ENCODE peak calls at places on chromosome 1, in ten cellular contexts. One of them, this sample, is unnamed.

GRCh38 chr1:184116287-184116686 is 64.8 kb downstream of the TSEN15 start:
- DNase-seq in keratinocyte: no peak
- DNase-seq in K562: no peak
- DNase-seq in AG10803: no peak
- DNase-seq in Calu3: no peak
- DNase-seq in lower leg skin: no peak
- DNase-seq in brain microvascular endothelial cell: peak
- DNase-seq in A549: no peak
- DNase-seq in MCF 10A: no peak
- DNase-seq in BE2C: no peak
- DNase-seq in this sample: no peak

GRCh38 chr1:156122519-156123355 is 8.2 kb downstream of the LMNA start:
- DNase-seq in AG10803: peak
- DNase-seq in keratinocyte: no peak
- DNase-seq in Calu3: peak
- DNase-seq in K562: peak
- DNase-seq in lower leg skin: peak
- DNase-seq in brain microvascular endothelial cell: peak
- DNase-seq in A549: no peak
- DNase-seq in MCF 10A: peak
- DNase-seq in BE2C: peak
- DNase-seq in this sample: no peak

GRCh38 chr1:211371406-211372105 is 44.9 kb downstream of the TRAF5 start:
- DNase-seq in brain microvascular endothelial cell: no peak
- DNase-seq in K562: no peak
- DNase-seq in A549: no peak
- DNase-seq in Calu3: no peak
- DNase-seq in AG10803: peak
- DNase-seq in MCF 10A: peak
- DNase-seq in BE2C: no peak
- DNase-seq in lower leg skin: no peak
- DNase-seq in keratinocyte: no peak
- DNase-seq in this sample: no peak

GRCh38 chr1:53512807-53513755 is 53.9 kb downstream of the DMRTB1 start:
- DNase-seq in MCF 10A: no peak
- DNase-seq in BE2C: no peak
- DNase-seq in brain microvascular endothelial cell: no peak
- DNase-seq in keratinocyte: no peak
- DNase-seq in A549: no peak
- DNase-seq in Calu3: no peak
- DNase-seq in lower leg skin: no peak
- DNase-seq in K562: no peak
- DNase-seq in AG10803: no peak
- DNase-seq in this sample: no peak

GRCh38 chr1:115839706-115840095 is 1.2 kb downstream of the NHLH2 start:
- DNase-seq in AG10803: no peak
- DNase-seq in Calu3: no peak
- DNase-seq in MCF 10A: no peak
- DNase-seq in A549: no peak
- DNase-seq in keratinocyte: no peak
- DNase-seq in BE2C: no peak
- DNase-seq in lower leg skin: no peak
- DNase-seq in brain microvascular endothelial cell: no peak
- DNase-seq in K562: no peak
- DNase-seq in this sample: no peak

GRCh38 chr1:47623174-47623940 is 185.5 kb downstream of the FOXD2 start:
- DNase-seq in brain microvascular endothelial cell: no peak
- DNase-seq in A549: no peak
- DNase-seq in K562: no peak
- DNase-seq in BE2C: no peak
- DNase-seq in Calu3: no peak
- DNase-seq in keratinocyte: no peak
- DNase-seq in MCF 10A: no peak
- DNase-seq in lower leg skin: peak
- DNase-seq in AG10803: no peak
- DNase-seq in this sample: no peak

GRCh38 chr1:6126028-6126427 is 54.1 kb downstream of the CHD5 start:
- DNase-seq in keratinocyte: no peak
- DNase-seq in A549: no peak
- DNase-seq in Calu3: no peak
- DNase-seq in K562: no peak
- DNase-seq in AG10803: no peak
- DNase-seq in MCF 10A: no peak
- DNase-seq in BE2C: no peak
- DNase-seq in brain microvascular endothelial cell: no peak
- DNase-seq in lower leg skin: no peak
- DNase-seq in this sample: no peak

GRCh38 chr1:240044620-240045019 is 47.1 kb upstream of the FMN2 start:
- DNase-seq in MCF 10A: peak
- DNase-seq in brain microvascular endothelial cell: no peak
- DNase-seq in AG10803: peak
- DNase-seq in K562: no peak
- DNase-seq in keratinocyte: no peak
- DNase-seq in lower leg skin: no peak
- DNase-seq in A549: no peak
- DNase-seq in BE2C: no peak
- DNase-seq in Calu3: no peak
- DNase-seq in this sample: no peak

DNA sequence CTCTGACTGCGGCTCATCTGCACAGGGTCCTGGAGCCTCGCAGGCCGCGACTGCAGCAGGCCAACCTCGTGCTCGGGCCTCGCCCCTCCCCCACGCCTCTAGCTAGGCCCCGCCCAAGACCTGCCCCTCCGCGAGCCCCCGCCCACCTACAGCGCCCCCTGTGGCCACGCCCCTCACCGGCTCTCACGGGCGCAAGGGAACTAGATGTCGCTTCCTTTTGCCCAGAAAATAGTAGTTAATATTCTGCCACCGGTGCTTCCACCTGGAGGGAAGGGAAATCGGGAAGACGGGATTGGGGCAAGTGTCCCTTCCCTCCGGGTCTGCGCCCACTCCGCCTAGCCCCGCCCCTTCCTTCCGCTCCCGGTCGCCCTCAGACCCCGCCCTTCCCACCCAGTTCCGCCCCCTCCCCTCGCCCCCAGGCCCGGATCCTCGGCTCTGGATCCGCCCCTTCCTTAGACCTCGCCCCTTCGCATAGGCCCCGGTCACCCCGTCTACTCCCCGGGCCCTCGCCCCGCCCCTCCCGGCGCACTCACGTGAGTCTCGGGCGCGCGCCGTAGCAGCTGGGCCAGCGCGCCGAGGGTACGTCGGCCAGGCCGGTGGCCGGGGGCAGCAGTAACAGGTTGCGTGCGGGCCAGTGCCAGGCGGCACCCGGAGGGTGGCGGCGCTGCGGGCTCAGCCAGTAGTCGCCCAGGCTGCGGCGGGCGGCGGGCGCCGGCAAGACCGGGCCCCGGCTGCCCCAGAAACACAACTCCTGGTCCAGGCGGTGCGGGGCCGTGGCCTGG is 11.0 kb downstream of the FAM229A start:
- DNase-seq in lower leg skin: peak
- DNase-seq in Calu3: peak
- DNase-seq in MCF 10A: peak
- DNase-seq in A549: peak
- DNase-seq in BE2C: peak
- DNase-seq in keratinocyte: peak
- DNase-seq in brain microvascular endothelial cell: peak
- DNase-seq in K562: peak
- DNase-seq in AG10803: peak
- DNase-seq in this sample: peak
- TF ChIP-seq CTCF in lower leg skin: no peak
- TF ChIP-seq CTCF in Calu3: peak
- TF ChIP-seq CTCF in MCF 10A: peak
- TF ChIP-seq CTCF in A549: peak
- TF ChIP-seq CTCF in BE2C: peak
- TF ChIP-seq CTCF in keratinocyte: peak
- TF ChIP-seq CTCF in brain microvascular endothelial cell: peak
- TF ChIP-seq CTCF in K562: peak
- TF ChIP-seq CTCF in AG10803: peak
- TF ChIP-seq CTCF in this sample: peak

GRCh38 chr1:200307755-200308066 is 102.1 kb downstream of the ZNF281 start:
- DNase-seq in K562: no peak
- DNase-seq in MCF 10A: no peak
- DNase-seq in Calu3: no peak
- DNase-seq in A549: no peak
- DNase-seq in lower leg skin: no peak
- DNase-seq in AG10803: no peak
- DNase-seq in brain microvascular endothelial cell: no peak
- DNase-seq in keratinocyte: no peak
- DNase-seq in BE2C: no peak
- DNase-seq in this sample: no peak
- TF ChIP-seq CTCF in K562: no peak
- TF ChIP-seq CTCF in MCF 10A: no peak
- TF ChIP-seq CTCF in Calu3: no peak
- TF ChIP-seq CTCF in A549: peak
- TF ChIP-seq CTCF in lower leg skin: no peak
- TF ChIP-seq CTCF in AG10803: no peak
- TF ChIP-seq CTCF in brain microvascular endothelial cell: no peak
- TF ChIP-seq CTCF in keratinocyte: no peak
- TF ChIP-seq CTCF in BE2C: no peak
- TF ChIP-seq CTCF in this sample: no peak

GRCh38 chr1:101448018-101448417 is 211.2 kb downstream of the S1PR1 start:
- DNase-seq in AG10803: no peak
- DNase-seq in MCF 10A: no peak
- DNase-seq in Calu3: no peak
- DNase-seq in lower leg skin: no peak
- DNase-seq in keratinocyte: no peak
- DNase-seq in K562: no peak
- DNase-seq in BE2C: no peak
- DNase-seq in A549: no peak
- DNase-seq in brain microvascular endothelial cell: no peak
- DNase-seq in this sample: no peak

GRCh38 chr1:101453844-101454243 is 217.0 kb downstream of the S1PR1 start:
- DNase-seq in K562: no peak
- DNase-seq in A549: no peak
- DNase-seq in Calu3: no peak
- DNase-seq in keratinocyte: no peak
- DNase-seq in BE2C: no peak
- DNase-seq in lower leg skin: no peak
- DNase-seq in AG10803: no peak
- DNase-seq in MCF 10A: no peak
- DNase-seq in brain microvascular endothelial cell: no peak
- DNase-seq in this sample: no peak

GRCh38 chr1:101451888-101452287 is 215.1 kb downstream of the S1PR1 start:
- DNase-seq in K562: no peak
- DNase-seq in A549: no peak
- DNase-seq in lower leg skin: no peak
- DNase-seq in MCF 10A: no peak
- DNase-seq in keratinocyte: no peak
- DNase-seq in AG10803: no peak
- DNase-seq in BE2C: no peak
- DNase-seq in Calu3: no peak
- DNase-seq in brain microvascular endothelial cell: no peak
- DNase-seq in this sample: no peak

DNA sequence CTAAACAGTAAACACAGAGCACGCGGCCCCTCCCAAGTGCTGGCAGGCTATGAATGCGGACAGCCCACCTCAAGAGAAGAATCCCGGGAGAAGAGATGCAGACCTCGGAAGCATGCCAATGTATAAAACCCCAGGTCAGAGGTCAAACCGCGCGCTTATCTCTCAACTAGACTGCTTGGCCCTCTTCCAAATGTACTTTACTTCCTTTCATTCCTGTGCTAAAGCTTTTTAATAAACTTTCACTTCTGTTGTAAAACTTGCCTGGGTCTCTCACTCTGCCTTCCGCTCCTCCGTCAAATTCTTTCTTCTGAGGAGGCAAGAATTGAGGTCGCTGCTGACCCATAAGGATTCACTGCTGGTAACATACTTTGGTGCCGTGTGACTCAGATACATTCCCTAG is 216.0 kb downstream of the S1PR1 start:
- DNase-seq in brain microvascular endothelial cell: no peak
- DNase-seq in lower leg skin: no peak
- DNase-seq in Calu3: peak
- DNase-seq in K562: no peak
- DNase-seq in A549: no peak
- DNase-seq in BE2C: no peak
- DNase-seq in keratinocyte: no peak
- DNase-seq in AG10803: no peak
- DNase-seq in MCF 10A: no peak
- DNase-seq in this sample: no peak
- TF ChIP-seq CTCF in brain microvascular endothelial cell: no peak
- TF ChIP-seq CTCF in lower leg skin: no peak
- TF ChIP-seq CTCF in Calu3: no peak
- TF ChIP-seq CTCF in K562: no peak
- TF ChIP-seq CTCF in A549: no peak
- TF ChIP-seq CTCF in BE2C: no peak
- TF ChIP-seq CTCF in keratinocyte: no peak
- TF ChIP-seq CTCF in AG10803: no peak
- TF ChIP-seq CTCF in MCF 10A: no peak
- TF ChIP-seq CTCF in this sample: no peak

DNA sequence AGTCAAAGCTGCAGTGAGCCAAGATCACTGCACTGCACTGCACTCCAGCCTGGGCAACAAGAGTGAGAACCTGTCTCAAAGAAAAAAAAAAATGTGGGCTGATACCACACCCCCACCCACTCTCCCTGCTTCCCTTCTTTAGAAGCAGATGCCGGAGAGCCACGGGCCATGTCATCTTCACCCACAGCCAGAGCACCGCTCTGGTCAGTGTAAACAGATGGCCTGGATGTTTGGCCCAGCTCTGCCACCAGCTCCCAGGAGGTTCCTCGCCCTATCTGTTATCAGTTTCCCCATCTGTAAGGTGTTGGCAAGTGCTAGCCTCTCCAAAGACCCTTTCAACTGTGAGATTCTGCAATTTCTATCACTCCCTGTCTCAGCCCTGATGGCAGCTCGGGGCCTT is 11.9 kb upstream of the ADGRB2 start:
- DNase-seq in MCF 10A: no peak
- DNase-seq in BE2C: peak
- DNase-seq in brain microvascular endothelial cell: no peak
- DNase-seq in keratinocyte: no peak
- DNase-seq in K562: no peak
- DNase-seq in Calu3: no peak
- DNase-seq in lower leg skin: no peak
- DNase-seq in AG10803: no peak
- DNase-seq in A549: no peak
- DNase-seq in this sample: no peak
- TF ChIP-seq CTCF in MCF 10A: no peak
- TF ChIP-seq CTCF in BE2C: no peak
- TF ChIP-seq CTCF in brain microvascular endothelial cell: no peak
- TF ChIP-seq CTCF in keratinocyte: no peak
- TF ChIP-seq CTCF in K562: no peak
- TF ChIP-seq CTCF in Calu3: no peak
- TF ChIP-seq CTCF in lower leg skin: no peak
- TF ChIP-seq CTCF in AG10803: no peak
- TF ChIP-seq CTCF in A549: no peak
- TF ChIP-seq CTCF in this sample: no peak

DNA sequence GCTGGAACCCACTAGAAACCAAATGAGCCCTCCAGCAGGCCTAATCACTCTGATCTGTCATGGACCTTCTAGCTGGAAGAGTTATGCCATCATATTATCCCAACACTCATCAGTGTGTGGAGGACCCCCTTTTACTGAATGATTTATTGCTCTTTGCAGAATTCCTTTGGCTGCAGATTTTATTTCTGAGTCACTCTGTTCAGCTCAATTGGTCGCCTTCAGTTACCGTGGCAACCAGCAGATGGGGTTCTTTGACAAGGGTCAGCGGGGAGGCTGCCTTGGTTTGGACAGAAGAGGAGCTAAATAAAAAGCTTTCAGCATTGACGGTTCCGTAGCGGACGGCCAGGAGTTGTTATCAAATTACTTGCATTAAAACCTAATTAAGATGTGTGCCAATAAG is 220.1 kb downstream of the SDCCAG8 start:
- DNase-seq in Calu3: no peak
- DNase-seq in lower leg skin: no peak
- DNase-seq in MCF 10A: peak
- DNase-seq in AG10803: peak
- DNase-seq in BE2C: peak
- DNase-seq in keratinocyte: no peak
- DNase-seq in K562: peak
- DNase-seq in A549: no peak
- DNase-seq in brain microvascular endothelial cell: peak
- DNase-seq in this sample: no peak
- TF ChIP-seq CTCF in Calu3: no peak
- TF ChIP-seq CTCF in lower leg skin: no peak
- TF ChIP-seq CTCF in MCF 10A: no peak
- TF ChIP-seq CTCF in AG10803: peak
- TF ChIP-seq CTCF in BE2C: peak
- TF ChIP-seq CTCF in keratinocyte: no peak
- TF ChIP-seq CTCF in K562: peak
- TF ChIP-seq CTCF in A549: no peak
- TF ChIP-seq CTCF in brain microvascular endothelial cell: peak
- TF ChIP-seq CTCF in this sample: peak